ENCODE peak calls at places on chromosomes 1 and 21, in nine cellular contexts. W is endothelial cell; P is fibroblast of lung; Q is left ventricle myocardium inferior; J is tibial nerve; E is tibial artery; G is CD4-positive, alpha-beta T cell; N is heart left ventricle; T is prostate gland. C is an unnamed sample.

GRCh38 chr1:21539933-21540332 is 30.7 kb downstream of the ALPL start:
- DNase-seq in N (peak), P (no peak), E (no peak), Q (peak), G (no peak), T (peak), W (peak), J (no peak), C (peak)

GRCh38 chr1:59952065-59952464 is 25.5 kb upstream of the CYP2J2 start:
- DNase-seq in E (no peak), J (no peak), T (no peak), W (no peak), Q (no peak), G (no peak), P (peak), N (no peak), C (no peak)

GRCh38 chr1:202005958-202006357 is 4.4 kb upstream of the ELF3 start:
- DNase-seq in G (no peak), N (no peak), T (no peak), E (no peak), Q (no peak), P (peak), J (no peak), W (no peak), C (no peak)

GRCh38 chr1:26579662-26580061 is 50.1 kb downstream of the RPS6KA1 start:
- DNase-seq in J (no peak), W (no peak), T (no peak), Q (no peak), N (no peak), E (no peak), G (no peak), P (no peak), C (no peak)

GRCh38 chr1:78607334-78607927 is 12.8 kb upstream of the IFI44L start:
- DNase-seq in T (no peak), J (no peak), W (no peak), N (no peak), E (no peak), Q (no peak), P (peak), G (no peak), C (no peak)

GRCh38 chr1:27487927-27488522 is 1.9 kb downstream of the WASF2 start:
- DNase-seq in Q (no peak), N (no peak), P (peak), T (no peak), G (no peak), W (no peak), E (no peak), J (no peak), C (no peak)

GRCh38 chr1:209601809-209602657 is 18.5 kb downstream of the CAMK1G start:
- DNase-seq in E (no peak), N (no peak), P (peak), W (peak), J (no peak), T (peak), Q (no peak), G (no peak), C (peak)

GRCh38 chr1:12166834-12167492 is at the start of gene TNFRSF1B:
- DNase-seq in P (no peak), N (peak), W (peak), Q (peak), J (peak), E (no peak), T (peak), G (peak), C (peak)

GRCh38 chr1:107599220-107599619 is 365.8 kb downstream of the VAV3 start:
- DNase-seq in J (no peak), W (no peak), N (no peak), Q (no peak), T (no peak), P (no peak), E (no peak), G (no peak), C (no peak)

GRCh38 chr1:5898266-5898665 is 94.0 kb downstream of the NPHP4 start:
- DNase-seq in W (no peak), E (no peak), P (no peak), N (no peak), Q (no peak), T (no peak), G (no peak), J (no peak), C (no peak)

GRCh38 chr1:40256401-40257084 is 1.5 kb upstream of the ZMPSTE24 start:
- DNase-seq in N (no peak), G (no peak), Q (no peak), P (no peak), T (no peak), W (no peak), J (no peak), E (no peak), C (no peak)

GRCh38 chr1:65623895-65624294 is 168.8 kb upstream of the PDE4B start:
- DNase-seq in Q (no peak), E (no peak), P (peak), G (no peak), N (no peak), J (no peak), T (no peak), W (no peak), C (no peak)

GRCh38 chr1:219313961-219314360 is 140.3 kb downstream of the LYPLAL1 start:
- DNase-seq in N (no peak), T (no peak), W (no peak), P (no peak), J (no peak), E (no peak), Q (no peak), G (no peak), C (no peak)

GRCh38 chr1:228852015-228852414 is 116.7 kb downstream of the RHOU start:
- DNase-seq in J (no peak), W (no peak), G (no peak), P (no peak), N (peak), E (no peak), Q (no peak), T (no peak), C (no peak)

GRCh38 chr1:232952514-232953175 is 2.2 kb downstream of the NTPCR start:
- DNase-seq in E (peak), N (no peak), W (peak), G (peak), P (peak), T (peak), Q (no peak), J (no peak), C (peak)

GRCh38 chr1:204178487-204179281 is 12.5 kb upstream of the REN start:
- DNase-seq in G (no peak), Q (no peak), J (no peak), E (no peak), P (no peak), T (no peak), W (no peak), N (no peak), C (no peak)

GRCh38 chr21:46227811-46228344 is 696 bp downstream of the LSS start:
- DNase-seq in T (no peak), W (no peak), Q (no peak), E (no peak), J (no peak), N (no peak), G (no peak), P (no peak), C (no peak)

GRCh38 chr1:198316681-198317080 is 159.9 kb downstream of the NEK7 start:
- DNase-seq in J (no peak), Q (no peak), E (no peak), P (no peak), T (no peak), W (no peak), G (no peak), N (no peak), C (no peak)

GRCh38 chr1:4425892-4426291 is 228.5 kb upstream of the AJAP1 start:
- DNase-seq in N (no peak), J (no peak), E (no peak), T (no peak), P (no peak), G (no peak), W (no peak), Q (no peak), C (no peak)

GRCh38 chr21:41366522-41367151 is 4.8 kb downstream of the MX2 start:
- DNase-seq in N (no peak), J (no peak), W (no peak), G (no peak), T (peak), E (no peak), Q (no peak), P (peak), C (peak)

GRCh38 chr1:21822349-21822748 is 10.3 kb downstream of the LDLRAD2 start:
- DNase-seq in T (no peak), P (no peak), J (no peak), Q (no peak), W (no peak), E (no peak), N (peak), G (no peak), C (no peak)

GRCh38 chr1:55612988-55613387 is 397.8 kb upstream of the USP24 start:
- DNase-seq in P (no peak), W (no peak), J (no peak), E (no peak), N (no peak), Q (no peak), T (no peak), G (no peak), C (no peak)

GRCh38 chr1:55609630-55610029 is 394.5 kb upstream of the USP24 start:
- DNase-seq in N (no peak), J (no peak), T (no peak), E (no peak), G (no peak), P (no peak), Q (no peak), W (no peak), C (no peak)

GRCh38 chr1:55605155-55605554 is 390.0 kb upstream of the USP24 start:
- DNase-seq in P (no peak), N (no peak), G (no peak), Q (no peak), E (no peak), J (no peak), W (no peak), T (no peak), C (no peak)

GRCh38 chr1:55610203-55610602 is 395.0 kb upstream of the USP24 start:
- DNase-seq in W (no peak), T (no peak), G (no peak), N (no peak), Q (no peak), J (no peak), E (no peak), P (no peak), C (no peak)

GRCh38 chr1:55611123-55611522 is 396.0 kb upstream of the USP24 start:
- DNase-seq in E (no peak), T (no peak), N (no peak), W (no peak), G (no peak), Q (no peak), P (peak), J (no peak), C (no peak)
- TF ChIP-seq CTCF in E (no peak), T (no peak), N (no peak), W (no peak), G (no peak), Q (no peak), P (peak), J (no peak), C (no peak)

GRCh38 chr1:162485236-162485635 is 12.4 kb upstream of the UHMK1 start:
- DNase-seq in E (no peak), W (no peak), G (no peak), N (no peak), P (peak), J (no peak), T (no peak), Q (no peak), C (no peak)

GRCh38 chr1:162488219-162488618 is 9.4 kb upstream of the UHMK1 start:
- DNase-seq in T (no peak), Q (no peak), N (no peak), J (no peak), G (no peak), P (no peak), W (no peak), E (no peak), C (no peak)

DNA sequence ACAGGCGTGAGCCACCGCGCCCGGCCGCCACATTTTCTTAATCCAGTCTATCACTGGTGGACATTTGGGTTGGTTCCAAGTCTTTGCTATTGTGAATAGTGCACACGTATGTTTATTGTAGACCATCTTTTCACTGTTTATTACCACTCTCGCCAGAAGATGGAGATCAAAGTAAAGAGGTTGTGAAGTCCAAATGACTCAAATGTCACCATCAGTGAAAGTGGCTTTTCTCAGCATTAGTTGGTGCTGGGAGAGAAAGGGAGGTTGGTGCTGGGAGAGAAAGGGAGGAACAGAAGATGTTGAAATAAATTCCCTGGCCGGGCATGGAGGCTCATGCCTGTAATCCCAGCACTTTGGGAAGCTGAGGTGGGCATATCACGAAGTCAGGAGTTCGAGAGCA is 10.4 kb upstream of the UHMK1 start:
- DNase-seq in N (no peak), P (no peak), Q (no peak), J (no peak), E (no peak), T (no peak), G (no peak), W (no peak), C (no peak)
- TF ChIP-seq CTCF in N (no peak), P (no peak), Q (no peak), J (no peak), E (no peak), T (no peak), G (no peak), W (no peak), C (no peak)

GRCh38 chr1:16986596-16987361 is 6.4 kb upstream of the MFAP2 start:
- DNase-seq in E (no peak), N (no peak), Q (no peak), W (peak), J (no peak), G (no peak), P (no peak), T (no peak), C (peak)

GRCh38 chr1:16986113-16986512 is 5.7 kb upstream of the MFAP2 start:
- DNase-seq in J (no peak), P (no peak), N (no peak), W (no peak), Q (no peak), T (no peak), G (no peak), E (no peak), C (no peak)

GRCh38 chr1:16991571-16991970 is 11.2 kb upstream of the MFAP2 start:
- DNase-seq in E (no peak), J (no peak), G (no peak), T (no peak), N (no peak), Q (no peak), P (no peak), W (no peak), C (no peak)

GRCh38 chr1:16989676-16990391 is 9.4 kb upstream of the MFAP2 start:
- DNase-seq in Q (no peak), T (no peak), N (no peak), E (no peak), W (no peak), J (no peak), G (no peak), P (no peak), C (no peak)

DNA sequence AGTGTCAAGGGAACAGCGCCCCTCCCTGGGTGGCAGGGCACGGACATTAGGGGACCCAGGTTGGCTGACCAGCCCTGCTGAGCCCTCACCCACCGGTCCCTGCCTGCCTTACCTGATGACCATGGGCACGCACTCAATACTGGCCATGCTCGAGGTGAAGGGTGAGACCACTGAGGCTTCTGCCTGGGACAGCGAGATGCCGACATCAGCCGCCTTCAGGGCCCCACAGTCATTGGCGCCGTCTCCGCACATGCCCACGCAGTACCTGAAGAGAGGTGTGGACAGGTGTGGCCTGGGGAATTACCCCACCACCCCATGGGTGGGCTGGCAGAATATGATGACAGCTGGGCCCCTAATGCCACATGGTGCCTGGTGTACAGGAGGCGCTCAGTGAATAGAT is 7.8 kb upstream of the MFAP2 start:
- DNase-seq in G (no peak), Q (no peak), P (no peak), J (no peak), E (no peak), N (no peak), W (no peak), T (no peak), C (no peak)
- TF ChIP-seq CTCF in G (no peak), Q (no peak), P (no peak), J (no peak), E (no peak), N (no peak), W (no peak), T (no peak), C (no peak)

GRCh38 chr1:17696417-17697301 is 58.5 kb upstream of the ACTL8 start:
- DNase-seq in W (peak), N (no peak), J (no peak), P (peak), E (no peak), T (peak), Q (no peak), G (no peak), C (no peak)
- TF ChIP-seq CTCF in W (no peak), N (peak), J (no peak), P (peak), E (no peak), T (no peak), Q (peak), G (no peak), C (no peak)

DNA sequence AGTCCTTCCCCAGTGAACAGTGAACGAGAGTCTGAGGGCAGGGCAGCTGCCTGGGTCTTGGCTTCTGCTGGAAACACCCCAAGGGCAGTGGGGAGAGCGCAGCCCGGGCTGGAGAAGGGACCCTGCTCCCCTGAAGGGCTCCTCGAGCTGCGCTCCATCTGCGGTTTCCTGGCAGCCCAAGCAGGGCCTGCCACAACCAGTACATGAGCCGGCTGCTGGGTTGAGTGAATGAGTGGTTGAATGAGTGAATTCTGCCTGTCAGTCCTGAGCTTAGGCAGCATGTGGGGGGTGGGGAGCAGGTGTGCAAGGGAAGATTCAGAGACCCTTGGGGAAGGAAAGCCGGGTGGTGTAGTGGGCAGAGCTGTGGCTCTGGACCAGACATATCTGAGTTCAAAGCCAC is 3.6 kb downstream of the OPRD1 start:
- DNase-seq in T (no peak), N (no peak), W (no peak), J (no peak), E (no peak), G (no peak), Q (no peak), P (no peak), C (no peak)
- TF ChIP-seq CTCF in T (no peak), N (no peak), W (no peak), J (no peak), E (no peak), G (no peak), Q (no peak), P (no peak), C (no peak)

C was measured in Calu3.